ENCODE peak calls at places on chromosomes 13 and 19, in five cellular contexts. T is GM23248; D is stimulated activated CD4-positive, alpha-beta T cell treated with anti-CD3 and anti-CD28 coated beads, Interleukin-2, amount 100 ng/mL, for 24 hours; K is activated B cell treated with CpG ODN at 0.5 μM for 24 hours; H is A549. X is an unnamed sample.

GRCh38 chr19:33348301-33349010 is 25.1 kb upstream of the CEBPG start:
- DNase-seq in T (peak), H (no peak), D (no peak), K (no peak), X (no peak)

GRCh38 chr13:99687728-99688397 is 186.6 kb downstream of the TM9SF2 start:
- DNase-seq in K (no peak), H (no peak), T (no peak), D (no peak), X (no peak)

GRCh38 chr19:47003611-47003935 is 16.1 kb upstream of the NPAS1 start:
- DNase-seq in K (no peak), T (peak), D (no peak), H (no peak), X (no peak)

GRCh38 chr19:4197625-4198466 is 15.4 kb downstream of the ANKRD24 start:
- DNase-seq in D (peak), H (peak), T (peak), K (no peak), X (no peak)

GRCh38 chr13:90414691-90415596 is 932.5 kb upstream of the MIR17HG start:
- DNase-seq in K (no peak), H (peak), T (peak), D (no peak), X (no peak)

GRCh38 chr13:74133657-74134201 is 475 bp downstream of the KLF12 start:
- DNase-seq in T (peak), K (peak), H (peak), D (peak), X (peak)

GRCh38 chr13:68988176-68988575 is 1119.5 kb upstream of the ATXN8OS start:
- DNase-seq in K (no peak), D (no peak), T (no peak), H (no peak), X (no peak)

GRCh38 chr19:17025361-17025760 is 1.2 kb downstream of the CPAMD8 start:
- DNase-seq in D (no peak), T (no peak), H (no peak), K (no peak), X (no peak)

GRCh38 chr13:36685912-36686311 is 12.1 kb downstream of the SERTM1 start:
- DNase-seq in D (no peak), K (no peak), H (no peak), T (peak), X (no peak)

GRCh38 chr13:112975401-112975939 is 6.5 kb downstream of the MCF2L start:
- DNase-seq in D (no peak), K (no peak), T (no peak), H (no peak), X (no peak)

GRCh38 chr19:51131780-51132680 is 7.3 kb downstream of the SIGLEC9 start:
- DNase-seq in H (no peak), T (peak), D (peak), K (no peak), X (peak)

GRCh38 chr13:30408319-30409101 is 13.8 kb upstream of the UBE2L5 start:
- DNase-seq in T (peak), D (peak), H (peak), K (peak), X (peak)

GRCh38 chr13:100147825-100148224 is 58.9 kb downstream of the PCCA start:
- DNase-seq in K (no peak), D (no peak), H (no peak), T (no peak), X (no peak)

GRCh38 chr19:43777163-43777700 is 3.5 kb downstream of the KCNN4 start:
- DNase-seq in D (no peak), H (peak), K (no peak), T (peak), X (no peak)

GRCh38 chr19:7781157-7781556 is 18.1 kb downstream of the CLEC4M start:
- DNase-seq in H (no peak), K (no peak), D (no peak), T (no peak), X (no peak)

GRCh38 chr19:38730731-38731589 is 13.3 kb downstream of the CAPN12 start:
- DNase-seq in T (no peak), H (no peak), K (no peak), D (no peak), X (no peak)

GRCh38 chr13:42992585-42993122 is 613 bp upstream of the EPSTI1 start:
- DNase-seq in T (no peak), K (no peak), D (peak), H (no peak), X (peak)

GRCh38 chr13:24650157-24650556 is 30.1 kb upstream of the ATP12A start:
- DNase-seq in H (no peak), K (no peak), T (peak), D (no peak), X (no peak)

GRCh38 chr13:41274881-41275280 is 11.5 kb upstream of the MTRF1 start:
- DNase-seq in K (no peak), H (no peak), T (peak), D (no peak), X (no peak)

GRCh38 chr13:113001251-113002140 is 32.5 kb downstream of the MCF2L start:
- DNase-seq in D (no peak), K (no peak), H (no peak), T (peak), X (no peak)

GRCh38 chr19:3655402-3656072 is 28.9 kb upstream of the CACTIN start:
- DNase-seq in T (peak), H (no peak), D (no peak), K (peak), X (no peak)

GRCh38 chr13:45847554-45848224 is 3.9 kb downstream of the SIAH3 start:
- DNase-seq in D (peak), T (no peak), K (no peak), H (no peak), X (peak)

GRCh38 chr19:46442808-46443450 is 14.2 kb upstream of the PNMA8C start:
- DNase-seq in T (peak), K (no peak), H (peak), D (no peak), X (no peak)

GRCh38 chr19:5288347-5288739 is 52.3 kb downstream of the PTPRS start:
- DNase-seq in T (peak), K (no peak), H (no peak), D (no peak), X (no peak)

GRCh38 chr19:48308695-48309586 is 16.4 kb upstream of the EMP3 start:
- DNase-seq in D (no peak), K (no peak), T (no peak), H (no peak), X (no peak)

GRCh38 chr13:20903164-20903475 is 574 bp upstream of the XPO4 start:
- DNase-seq in D (no peak), H (no peak), T (no peak), K (no peak), X (no peak)

GRCh38 chr13:24159362-24159761 is 1.2 kb upstream of the SPATA13 start:
- DNase-seq in K (no peak), T (no peak), D (no peak), H (no peak), X (no peak)

X was measured in activated CD4-positive, alpha-beta memory T cell treated with anti-CD3 and anti-CD28 coated beads, Interleukin-2, amount 10 ng/mL, durations not matched to agents 7 days and 5 days.